ENCODE peak calls at places on chromosomes 1 and 21, in six cellular contexts. I, H, B, U, S and Y are unnamed samples.

GRCh38 chr21:35506352-35506751 is 457.2 kb upstream of the RUNX1 start:
- DNase-seq in I (no peak), H (no peak), B (no peak), U (no peak), S (no peak), Y (no peak)

GRCh38 chr1:212606734-212607205 is 1.8 kb upstream of the ATF3 start:
- DNase-seq in I (peak), H (no peak), B (peak), U (no peak), S (no peak), Y (no peak)

GRCh38 chr1:109799445-109799844 is 35.7 kb upstream of the EPS8L3 start:
- DNase-seq in I (no peak), H (no peak), B (no peak), U (peak), S (no peak), Y (no peak)

GRCh38 chr1:32273389-32274208 is 18.3 kb upstream of the HDAC1 start:
- DNase-seq in I (peak), H (no peak), B (peak), U (peak), S (no peak), Y (no peak)

GRCh38 chr1:220455559-220455958 is 72.4 kb upstream of the MARK1 start:
- DNase-seq in I (no peak), H (no peak), B (no peak), U (no peak), S (no peak), Y (no peak)

GRCh38 chr1:84574936-84575335 is 696 bp upstream of the CTBS start:
- DNase-seq in I (no peak), H (no peak), B (no peak), U (no peak), S (no peak), Y (no peak)

GRCh38 chr1:17873007-17873675 is 118.0 kb downstream of the ACTL8 start:
- DNase-seq in I (no peak), H (no peak), B (no peak), U (no peak), S (no peak), Y (no peak)

GRCh38 chr1:107647012-107647411 is 318.0 kb downstream of the VAV3 start:
- DNase-seq in I (no peak), H (no peak), B (no peak), U (no peak), S (no peak), Y (no peak)

GRCh38 chr1:201076036-201076435 is 36.2 kb downstream of the CACNA1S start:
- DNase-seq in I (no peak), H (no peak), B (no peak), U (no peak), S (no peak), Y (no peak)

GRCh38 chr1:3312894-3313578 is 141.4 kb upstream of the ARHGEF16 start:
- DNase-seq in I (no peak), H (peak), B (no peak), U (peak), S (peak), Y (no peak)